ENCODE peak calls at places on chromosomes 5 and 9, in six cellular contexts. M, I, J, G, C and B are unnamed samples.

GRCh38 chr9:10674586-10674985 is 61.8 kb upstream of the PTPRD start:
- DNase-seq in C (no peak), I (no peak), M (no peak), J (no peak), G (no peak), B (no peak)

GRCh38 chr5:169302046-169302445 is 1.1 kb upstream of the SLIT3 start:
- DNase-seq in J (no peak), M (no peak), I (no peak), C (no peak), G (no peak), B (no peak)

GRCh38 chr9:133701321-133701980 is 36.7 kb downstream of the SARDH start:
- DNase-seq in C (peak; percentile 60), G (no peak), J (no peak), M (no peak), I (no peak), B (no peak)

GRCh38 chr5:132474881-132475511 is 15.6 kb downstream of the IRF1 start:
- DNase-seq in J (no peak), M (no peak), C (no peak), I (no peak), G (no peak), B (no peak)

GRCh38 chr5:87924451-87924850 is 344.2 kb downstream of the TMEM161B start:
- DNase-seq in J (no peak), I (no peak), G (no peak), C (no peak), M (no peak), B (no peak)

GRCh38 chr9:98888794-98889495 is 54.8 kb upstream of the COL15A1 start:
- DNase-seq in M (no peak), C (no peak), J (no peak), I (no peak), G (no peak), B (no peak)

GRCh38 chr5:482021-482420 is 39.0 kb downstream of the EXOC3 start:
- DNase-seq in J (no peak), I (no peak), C (no peak), M (no peak), G (no peak), B (no peak)

GRCh38 chr5:98770158-98770910 is 3.1 kb upstream of the RGMB start:
- DNase-seq in I (peak; percentile 62), G (peak; percentile 23), J (no peak), C (peak; percentile 40), M (peak; percentile 42), B (no peak)

GRCh38 chr5:80763211-80763610 is 108.4 kb upstream of the DHFR start:
- DNase-seq in C (no peak), M (peak; percentile 74), J (no peak), I (no peak), G (no peak), B (no peak)

GRCh38 chr5:61440596-61440995 is 108.5 kb downstream of the ZSWIM6 start:
- DNase-seq in G (no peak), M (peak; percentile 67), I (no peak), C (no peak), J (no peak), B (no peak)

GRCh38 chr5:84550222-84550621 is 165.5 kb upstream of the EDIL3 start:
- DNase-seq in I (no peak), C (no peak), J (no peak), M (no peak), G (no peak), B (no peak)

GRCh38 chr5:132085686-132086085 is 12.1 kb downstream of the CSF2 start:
- DNase-seq in M (no peak), J (no peak), C (no peak), G (no peak), I (no peak), B (no peak)

GRCh38 chr9:96342553-96343245 is 40.7 kb upstream of the HSD17B3 start:
- DNase-seq in I (no peak), J (no peak), C (no peak), G (no peak), M (no peak), B (no peak)

GRCh38 chr5:157451806-157452205 is 8.2 kb upstream of the NIPAL4 start:
- DNase-seq in M (no peak), G (no peak), I (no peak), C (no peak), J (no peak), B (no peak)

GRCh38 chr5:128228506-128228905 is 144.9 kb downstream of the SLC12A2 start:
- DNase-seq in I (no peak), G (no peak), M (no peak), C (no peak), J (no peak), B (no peak)

GRCh38 chr9:87194471-87194870 is 247.2 kb upstream of the GAS1 start:
- DNase-seq in G (no peak), J (no peak), I (no peak), M (no peak), C (no peak), B (no peak)

GRCh38 chr5:65041296-65042158 is 272.8 kb downstream of the CWC27 start:
- DNase-seq in G (no peak), J (no peak), C (no peak), I (no peak), M (no peak), B (no peak)

GRCh38 chr5:167311340-167311739 is 980.1 kb upstream of the WWC1 start:
- DNase-seq in M (no peak), J (no peak), G (no peak), C (no peak), I (no peak), B (no peak)

GRCh38 chr5:87361031-87361443 is 51.7 kb downstream of the CCNH start:
- DNase-seq in I (no peak), C (no peak), J (no peak), M (no peak), G (no peak), B (no peak)

GRCh38 chr9:100084734-100085133 is 14.1 kb downstream of the ERP44 start:
- DNase-seq in J (no peak), C (peak; percentile 20), G (no peak), M (no peak), I (no peak), B (no peak)

GRCh38 chr9:92887880-92888338 is 10.1 kb upstream of the ZNF484 start:
- DNase-seq in M (no peak), G (no peak), C (peak; percentile 24), I (peak; percentile 79), J (no peak), B (no peak)

DNA sequence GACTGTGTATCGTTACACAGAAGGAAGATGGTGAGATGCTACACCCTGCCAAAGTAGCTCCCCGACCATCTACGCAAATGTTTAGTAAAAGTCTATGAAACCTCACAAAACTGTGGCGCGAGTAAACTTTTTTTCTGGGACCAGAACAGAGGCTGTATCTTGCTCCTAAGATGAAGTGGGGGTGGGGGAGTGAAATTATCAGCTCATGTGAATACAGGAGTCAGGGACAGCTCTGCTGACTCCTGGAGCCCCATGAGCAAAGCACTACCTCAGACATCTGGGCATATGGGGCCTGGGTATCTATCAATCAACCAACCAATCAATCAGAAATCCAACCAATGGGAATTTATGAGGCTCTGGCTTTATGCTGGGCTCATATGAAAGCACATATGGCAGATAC is 138.6 kb upstream of the RANBP3L start:
- DNase-seq in M (no peak), G (no peak), I (no peak), J (no peak), C (no peak), B (no peak)
- H3K27ac ChIP-seq in M (no peak overlapping the region), G (no peak overlapping the region), I (no peak overlapping the region), J (no peak overlapping the region), C (no peak overlapping the region), B (no peak overlapping the region)

GRCh38 chr5:31992377-31992776 is 181.7 kb downstream of the GOLPH3 start:
- DNase-seq in J (no peak), G (no peak), C (no peak), I (no peak), M (no peak), B (no peak)

GRCh38 chr5:31995011-31995410 is 179.1 kb downstream of the GOLPH3 start:
- DNase-seq in G (no peak), C (no peak), M (no peak), J (no peak), I (no peak), B (no peak)

GRCh38 chr5:31990701-31991110 is 183.4 kb downstream of the GOLPH3 start:
- DNase-seq in M (no peak), G (no peak), I (no peak), C (no peak), J (no peak), B (no peak)

GRCh38 chr5:31995714-31996113 is 178.4 kb downstream of the GOLPH3 start:
- DNase-seq in M (no peak), G (no peak), C (no peak), J (no peak), I (no peak), B (no peak)

DNA sequence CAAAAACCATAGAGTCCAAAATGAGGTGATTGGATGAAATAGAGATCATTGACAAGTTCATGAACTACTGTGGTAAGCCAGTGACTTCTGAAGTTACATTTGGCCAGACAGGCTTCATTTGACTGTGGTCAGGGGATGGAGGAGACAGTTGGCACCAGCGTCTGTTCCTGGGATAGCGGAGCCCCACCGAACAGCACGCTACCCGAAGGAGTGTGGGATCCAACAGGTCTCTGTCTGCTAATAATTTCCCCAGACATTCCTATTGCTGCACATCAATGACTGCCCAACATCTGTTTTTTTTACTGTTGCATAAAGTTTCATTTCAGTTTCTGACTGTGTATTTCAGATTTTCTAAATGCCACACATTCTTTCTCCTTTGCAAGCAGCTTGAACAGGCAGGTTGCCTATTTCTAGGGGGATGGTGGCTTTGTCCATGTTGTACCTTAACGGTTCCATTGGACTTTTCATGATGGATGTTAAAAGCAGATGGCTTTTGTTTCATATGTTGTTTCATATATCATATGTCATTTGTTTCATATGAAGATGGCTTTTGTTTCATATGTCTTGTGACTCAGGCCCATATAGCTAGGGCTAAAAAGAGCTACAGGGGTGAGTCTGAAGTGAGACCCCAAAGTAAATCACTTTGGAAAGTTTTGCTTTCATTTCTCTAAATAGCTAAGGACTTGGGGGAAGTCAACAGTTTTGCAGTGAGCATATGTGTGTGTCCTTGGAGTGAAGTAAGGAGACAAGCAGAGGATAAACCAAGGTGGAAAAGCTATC is 180.7 kb downstream of the GOLPH3 start:
- DNase-seq in I (peak; percentile 21), J (no peak), C (no peak), G (no peak), M (no peak), B (no peak)
- H3K4me1 ChIP-seq in I (no peaks in the 10 kb centered on the region), J (peaks cover 13% of the 10 kb centered on the region), C (no peaks in the 10 kb centered on the region), G (peaks cover 41% of the 10 kb centered on the region), M (no peaks in the 10 kb centered on the region), B (peaks cover 7% of the 10 kb centered on the region)

GRCh38 chr9:124594215-124594614 is 87.0 kb upstream of the NR5A1 start:
- DNase-seq in G (no peak), J (no peak), M (no peak), I (peak; percentile 17), C (no peak), B (no peak)

GRCh38 chr9:124595743-124596142 is 88.5 kb upstream of the NR5A1 start:
- DNase-seq in I (no peak), M (no peak), C (no peak), J (no peak), G (no peak), B (no peak)

GRCh38 chr9:124594673-124595072 is 87.5 kb upstream of the NR5A1 start:
- DNase-seq in M (no peak), C (no peak), G (no peak), J (no peak), I (peak; percentile 5), B (no peak)

GRCh38 chr9:124590886-124591641 is 83.9 kb upstream of the NR5A1 start:
- DNase-seq in J (no peak), I (no peak), M (no peak), G (no peak), C (no peak), B (no peak)

GRCh38 chr9:124593080-124594058 is 86.2 kb upstream of the NR5A1 start:
- DNase-seq in M (no peak), G (no peak), I (no peak), J (peak; percentile 82), C (no peak), B (no peak)
- H3K4me3 ChIP-seq in M (no peak overlapping the region), G (no peak overlapping the region), I (no peak overlapping the region), J (no peak overlapping the region), C (no peak overlapping the region), B (no peak overlapping the region)

GRCh38 chr9:136323420-136323819 is 3.9 kb upstream of the GPSM1 start:
- DNase-seq in I (no peak), G (peak; percentile 6), J (no peak), C (no peak), M (peak; percentile 24), B (no peak)
- H3K27ac ChIP-seq in I (no peak overlapping the region), G (no peak overlapping the region), J (no peak overlapping the region), C (no peak overlapping the region), M (no peak overlapping the region), B (no peak overlapping the region)